ENCODE peak calls at places on chromosomes 16 and 17, in eight cellular contexts. F, N, S, A, X, O, B and J are unnamed samples.

GRCh38 chr17:7818026-7818425 is 16.0 kb upstream of the KDM6B start:
- DNase-seq in B (no peak), O (no peak), S (no peak), F (no peak), A (no peak), N (no peak), X (no peak), J (no peak)

GRCh38 chr17:64091116-64091515 is 38.8 kb downstream of the ERN1 start:
- DNase-seq in B (no peak), O (no peak), N (no peak), A (no peak), F (no peak), X (no peak), S (no peak), J (no peak)

GRCh38 chr16:50282010-50282538 is 15.7 kb downstream of the ADCY7 start:
- DNase-seq in S (peak), N (peak), X (peak), F (no peak), A (peak), O (no peak), B (peak), J (no peak)

GRCh38 chr17:15966183-15966878 is 21.4 kb downstream of the ADORA2B start:
- DNase-seq in B (peak), X (no peak), O (no peak), N (no peak), F (peak), S (peak), A (peak), J (no peak)

GRCh38 chr17:64658931-64659330 is 3.2 kb downstream of the SMURF2 start:
- DNase-seq in X (no peak), F (no peak), N (no peak), B (no peak), S (no peak), O (no peak), A (no peak), J (no peak)

GRCh38 chr16:1167276-1168107 is 14.6 kb downstream of the CACNA1H start:
- DNase-seq in N (no peak), X (no peak), S (no peak), O (no peak), F (no peak), A (peak), B (no peak), J (no peak)

GRCh38 chr16:48526058-48526957 is 83.7 kb downstream of the N4BP1 start:
- DNase-seq in F (peak), O (no peak), N (no peak), A (peak), S (peak), B (peak), X (no peak), J (no peak)

GRCh38 chr16:593406-593805 is 3.5 kb downstream of the RAB40C start:
- DNase-seq in S (no peak), O (no peak), F (no peak), B (peak), N (no peak), X (no peak), A (peak), J (no peak)

GRCh38 chr17:65886240-65886639 is 305.7 kb downstream of the CEP112 start:
- DNase-seq in X (no peak), A (no peak), N (no peak), O (no peak), F (no peak), B (no peak), S (no peak), J (no peak)

GRCh38 chr17:10398352-10398751 is 23.4 kb downstream of the MYH8 start:
- DNase-seq in O (no peak), A (no peak), X (no peak), F (no peak), B (no peak), S (no peak), N (no peak), J (no peak)

GRCh38 chr17:44070455-44071197 is at the start of gene G6PC3:
- DNase-seq in A (peak), F (peak), X (peak), O (peak), B (peak), N (peak), S (peak), J (no peak)

GRCh38 chr16:67885976-67886375 is 1.3 kb downstream of the NRN1L start:
- DNase-seq in S (no peak), B (no peak), N (no peak), A (no peak), X (no peak), O (no peak), F (no peak), J (no peak)

GRCh38 chr16:58638148-58639036 is 8.8 kb upstream of the CNOT1 start:
- DNase-seq in F (peak), A (peak), O (no peak), S (no peak), N (peak), X (peak), B (peak), J (no peak)

GRCh38 chr17:80254396-80255241 is 6.0 kb upstream of the RNF213 start:
- DNase-seq in A (peak), O (no peak), B (peak), F (no peak), S (no peak), N (peak), X (no peak), J (no peak)

GRCh38 chr16:8572919-8573724 is 17.2 kb downstream of the TMEM114 start:
- DNase-seq in N (no peak), X (no peak), A (no peak), F (no peak), O (no peak), S (no peak), B (no peak), J (no peak)

GRCh38 chr17:50817142-50817751 is 18.1 kb upstream of the WFIKKN2 start:
- DNase-seq in X (peak), A (peak), S (no peak), O (no peak), F (no peak), B (peak), N (peak), J (no peak)

GRCh38 chr17:63232565-63233310 is 213.4 kb downstream of the CYB561 start:
- DNase-seq in A (no peak), F (no peak), B (no peak), O (no peak), S (no peak), X (no peak), N (no peak), J (no peak)

GRCh38 chr16:12097523-12098428 is 121.2 kb downstream of the SNX29 start:
- DNase-seq in A (peak), N (peak), X (peak), B (peak), O (no peak), F (peak), S (peak), J (no peak)

GRCh38 chr17:40355804-40356758 is 8.5 kb downstream of the GJD3 start:
- DNase-seq in N (peak), F (no peak), X (peak), A (no peak), O (no peak), B (no peak), S (peak), J (no peak)

GRCh38 chr17:72978593-72979218 is 113.8 kb downstream of the SLC39A11 start:
- DNase-seq in S (no peak), A (no peak), F (no peak), O (no peak), B (no peak), X (no peak), N (no peak), J (no peak)

GRCh38 chr17:69638516-69638915 is 224.0 kb downstream of the MAP2K6 start:
- DNase-seq in N (no peak), S (no peak), X (no peak), A (no peak), O (no peak), F (no peak), B (no peak), J (no peak)

GRCh38 chr16:3781421-3781820 is 64.1 kb upstream of the TRAP1 start:
- DNase-seq in X (no peak), F (no peak), O (no peak), N (no peak), B (no peak), S (no peak), A (no peak), J (no peak)

GRCh38 chr16:28168991-28169554 is 42.7 kb downstream of the XPO6 start:
- DNase-seq in F (no peak), B (no peak), N (no peak), X (no peak), A (no peak), S (no peak), O (no peak), J (no peak)

GRCh38 chr17:80942360-80943345 is 49.0 kb upstream of the CHMP6 start:
- DNase-seq in A (peak), X (peak), S (peak), B (peak), F (peak), O (peak), N (peak), J (no peak)

GRCh38 chr16:73028263-73028662 is 19.7 kb downstream of the ZFHX3 start:
- DNase-seq in X (no peak), B (no peak), F (no peak), S (peak), A (no peak), O (no peak), N (no peak), J (no peak)

GRCh38 chr16:73033271-73033998 is 14.5 kb downstream of the ZFHX3 start:
- DNase-seq in N (no peak), X (no peak), A (no peak), O (no peak), F (no peak), S (no peak), B (no peak), J (no peak)

GRCh38 chr16:73028721-73029361 is 19.1 kb downstream of the ZFHX3 start:
- DNase-seq in S (peak), B (no peak), F (no peak), A (no peak), X (no peak), O (no peak), N (no peak), J (no peak)

GRCh38 chr16:73032548-73033270 is 15.2 kb downstream of the ZFHX3 start:
- DNase-seq in X (no peak), S (no peak), F (no peak), A (no peak), B (no peak), O (no peak), N (no peak), J (no peak)

GRCh38 chr16:73031155-73031866 is 16.6 kb downstream of the ZFHX3 start:
- DNase-seq in N (no peak), F (no peak), B (no peak), S (peak), O (no peak), A (no peak), X (no peak), J (no peak)
- TF ChIP-seq POLR2A in N (no peak), F (no peak), B (no peak), S (no peak), O (no peak), A (no peak), X (no peak), J (no peak)

GRCh38 chr17:77393274-77393600 is 252.5 kb downstream of the SEC14L1 start:
- DNase-seq in N (no peak), X (no peak), O (no peak), F (no peak), S (no peak), A (no peak), B (no peak), J (no peak)

GRCh38 chr17:77393867-77394539 is 253.2 kb downstream of the SEC14L1 start:
- DNase-seq in O (no peak), A (no peak), F (no peak), B (no peak), S (no peak), X (no peak), N (peak), J (no peak)

GRCh38 chr17:77395609-77396008 is 254.8 kb downstream of the SEC14L1 start:
- DNase-seq in N (no peak), B (no peak), O (no peak), X (no peak), F (no peak), S (no peak), A (no peak), J (no peak)

GRCh38 chr17:77396610-77397009 is 255.8 kb downstream of the SEC14L1 start:
- DNase-seq in N (no peak), F (no peak), O (no peak), B (no peak), X (no peak), S (no peak), A (no peak), J (no peak)

DNA sequence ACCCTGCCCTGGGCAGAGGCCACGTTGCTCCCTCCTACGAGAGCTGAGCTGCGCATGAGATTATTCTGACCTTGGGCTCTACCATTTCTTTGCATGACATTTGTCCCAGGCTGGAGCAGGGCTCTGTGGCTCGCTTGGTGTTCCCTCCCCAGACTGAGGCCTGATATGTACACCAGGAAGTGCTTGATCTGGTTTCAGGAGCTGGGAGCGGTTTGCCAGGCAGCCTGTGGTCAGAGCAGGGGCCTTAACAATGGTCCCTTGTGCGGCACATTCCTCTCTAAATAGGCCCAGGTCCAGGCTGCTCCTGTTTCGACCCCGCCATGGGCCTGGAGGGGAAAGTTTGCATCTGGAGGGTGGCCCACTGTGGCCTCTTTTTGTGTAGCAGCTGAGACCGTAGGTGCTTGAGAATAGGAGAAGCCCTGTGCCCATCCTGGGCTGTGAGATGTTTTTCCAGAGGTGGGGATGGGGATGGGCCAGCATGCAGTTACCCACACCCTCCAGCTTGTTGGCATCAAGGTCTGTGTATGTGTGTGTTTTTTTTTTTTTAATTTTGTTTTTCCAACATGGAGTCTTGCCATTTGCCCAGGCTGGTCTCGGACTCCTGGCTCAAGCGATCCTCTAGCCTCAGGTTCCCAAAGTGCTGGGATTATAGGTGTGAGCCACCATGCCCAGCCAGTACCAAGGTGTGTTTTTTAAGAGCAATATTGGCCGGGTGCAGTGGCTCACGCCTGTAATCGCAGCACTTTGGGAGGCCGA is 253.9 kb downstream of the SEC14L1 start:
- DNase-seq in O (no peak), X (peak), S (no peak), N (peak), F (no peak), B (peak), A (peak), J (no peak)
- H3K4me3 ChIP-seq in O (no peak), X (no peak), S (no peak), N (no peak), F (no peak), B (no peak), A (no peak), J (no peak)

GRCh38 chr16:55872130-55872529 is 3.0 kb downstream of the CES5A start:
- DNase-seq in S (no peak), N (no peak), A (no peak), X (no peak), F (no peak), O (no peak), B (no peak), J (no peak)
- TF ChIP-seq POLR2A in S (no peak), N (no peak), A (no peak), X (no peak), F (no peak), O (no peak), B (no peak), J (no peak)

DNA sequence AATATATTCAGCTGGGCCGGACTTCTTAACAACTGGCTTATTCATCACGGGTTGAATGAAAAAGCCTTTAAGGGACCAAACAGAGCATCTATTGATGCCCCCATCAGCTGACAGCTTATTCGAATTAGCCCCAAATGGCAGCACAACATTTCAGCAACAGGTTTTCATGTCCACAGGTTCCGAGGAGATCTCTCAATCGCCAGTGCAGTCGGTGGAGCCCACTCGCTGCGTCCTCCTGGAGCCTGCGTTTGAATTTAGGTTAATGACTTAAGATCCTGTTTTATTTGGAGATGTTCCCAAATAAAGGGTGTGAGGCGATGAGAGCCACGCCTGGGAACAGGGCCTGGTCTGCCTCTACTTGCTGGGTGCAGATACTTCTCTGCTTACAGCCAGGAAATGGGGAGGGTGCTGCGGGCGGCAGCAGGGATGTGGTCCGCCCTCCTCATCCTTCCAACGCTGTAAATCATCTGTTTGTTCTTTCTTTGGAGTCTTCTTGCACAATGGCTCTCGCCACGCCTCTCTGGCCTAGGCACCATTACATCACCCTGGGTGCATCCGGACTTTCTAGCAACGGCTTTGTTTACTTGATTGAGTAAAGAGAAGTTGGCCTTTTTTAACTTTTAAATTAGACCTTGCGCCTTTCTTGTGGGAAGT is 22.6 kb downstream of the NDE1 start:
- DNase-seq in A (peak), X (peak), B (peak), O (peak), S (peak), N (peak), F (peak), J (peak)
- H3K4me3 ChIP-seq in A (no peak), X (peak), B (no peak), O (no peak), S (no peak), N (no peak), F (peak), J (no peak)

DNA sequence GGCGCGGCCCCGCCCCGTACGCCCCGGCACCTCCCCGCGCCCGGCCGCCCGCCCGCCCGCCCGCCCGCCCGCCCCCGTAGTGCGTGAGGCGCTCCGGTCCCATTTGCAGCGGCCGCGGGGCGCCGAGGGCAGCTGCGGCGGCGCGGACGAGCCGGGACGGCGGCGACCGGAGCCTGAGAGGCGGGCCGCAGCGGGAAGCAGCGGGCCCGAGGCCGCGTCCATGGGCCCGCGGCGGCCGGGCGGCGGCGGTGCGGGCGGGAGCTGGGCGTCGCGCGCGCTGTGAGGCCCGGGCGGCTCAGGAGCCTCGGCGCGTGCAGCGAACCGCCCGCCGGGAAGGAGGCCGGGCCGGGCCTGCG is at the start of gene MPRIP:
- DNase-seq in S (no peak), B (no peak), O (no peak), N (no peak), F (no peak), A (no peak), X (no peak), J (no peak)
- TF ChIP-seq POLR2A in S (no peak), B (no peak), O (no peak), N (no peak), F (no peak), A (no peak), X (no peak), J (no peak)